ENCODE peak calls at places on chromosome X, in nine cellular contexts. One of them, this sample, is unnamed.

GRCh38 chrX:153766098-153766817 is 2.2 kb downstream of the PLXNB3 start:
- DNase-seq in substantia nigra: no peak
- DNase-seq in cardiac fibroblast: peak; percentile 59
- DNase-seq in RWPE1: peak; percentile 60
- DNase-seq in fibroblast of the conjunctiva: peak; percentile 31
- DNase-seq in foreskin keratinocyte: peak; percentile 40
- DNase-seq in B cell: peak; percentile 50
- DNase-seq in sigmoid colon: peak; percentile 77
- DNase-seq in breast epithelium: no peak
- DNase-seq in this sample: peak; percentile 38

GRCh38 chrX:119218198-119218597 is 17.9 kb upstream of the PGRMC1 start:
- DNase-seq in substantia nigra: no peak
- DNase-seq in cardiac fibroblast: peak; percentile 37
- DNase-seq in RWPE1: no peak
- DNase-seq in fibroblast of the conjunctiva: no peak
- DNase-seq in foreskin keratinocyte: no peak
- DNase-seq in B cell: no peak
- DNase-seq in sigmoid colon: no peak
- DNase-seq in breast epithelium: no peak
- DNase-seq in this sample: no peak

GRCh38 chrX:151478052-151478451 is 81.0 kb downstream of the VMA21 start:
- DNase-seq in substantia nigra: no peak
- DNase-seq in cardiac fibroblast: no peak
- DNase-seq in RWPE1: no peak
- DNase-seq in fibroblast of the conjunctiva: no peak
- DNase-seq in foreskin keratinocyte: no peak
- DNase-seq in B cell: no peak
- DNase-seq in sigmoid colon: peak; percentile 66
- DNase-seq in breast epithelium: no peak
- DNase-seq in this sample: no peak

GRCh38 chrX:12779534-12779933 is 11.7 kb upstream of the PRPS2 start:
- DNase-seq in substantia nigra: no peak
- DNase-seq in cardiac fibroblast: peak; percentile 8
- DNase-seq in RWPE1: no peak
- DNase-seq in fibroblast of the conjunctiva: no peak
- DNase-seq in foreskin keratinocyte: no peak
- DNase-seq in B cell: no peak
- DNase-seq in sigmoid colon: no peak
- DNase-seq in breast epithelium: no peak
- DNase-seq in this sample: no peak

GRCh38 chrX:65985922-65986588 is 53.8 kb downstream of the VSIG4 start:
- DNase-seq in substantia nigra: no peak
- DNase-seq in cardiac fibroblast: peak; percentile 70
- DNase-seq in RWPE1: peak; percentile 42
- DNase-seq in fibroblast of the conjunctiva: peak; percentile 33
- DNase-seq in foreskin keratinocyte: peak; percentile 34
- DNase-seq in B cell: peak; percentile 42
- DNase-seq in sigmoid colon: no peak
- DNase-seq in breast epithelium: no peak
- DNase-seq in this sample: no peak

GRCh38 chrX:135707880-135708279 is 5.6 kb upstream of the CT45A1 start:
- DNase-seq in substantia nigra: no peak
- DNase-seq in cardiac fibroblast: no peak
- DNase-seq in RWPE1: no peak
- DNase-seq in fibroblast of the conjunctiva: no peak
- DNase-seq in foreskin keratinocyte: no peak
- DNase-seq in B cell: no peak
- DNase-seq in sigmoid colon: no peak
- DNase-seq in breast epithelium: no peak
- DNase-seq in this sample: no peak

GRCh38 chrX:16788477-16788876 is 2.2 kb downstream of the TXLNG start:
- DNase-seq in substantia nigra: no peak
- DNase-seq in cardiac fibroblast: peak; percentile 48
- DNase-seq in RWPE1: no peak
- DNase-seq in fibroblast of the conjunctiva: no peak
- DNase-seq in foreskin keratinocyte: no peak
- DNase-seq in B cell: no peak
- DNase-seq in sigmoid colon: peak; percentile 80
- DNase-seq in breast epithelium: no peak
- DNase-seq in this sample: no peak

GRCh38 chrX:119870626-119871131 is 854 bp downstream of the RNF113A start:
- DNase-seq in substantia nigra: no peak
- DNase-seq in cardiac fibroblast: peak; percentile 21
- DNase-seq in RWPE1: no peak
- DNase-seq in fibroblast of the conjunctiva: no peak
- DNase-seq in foreskin keratinocyte: no peak
- DNase-seq in B cell: no peak
- DNase-seq in sigmoid colon: peak; percentile 52
- DNase-seq in breast epithelium: no peak
- DNase-seq in this sample: no peak

GRCh38 chrX:132216283-132216682 is 3.0 kb downstream of the RAP2C start:
- DNase-seq in substantia nigra: no peak
- DNase-seq in cardiac fibroblast: no peak
- DNase-seq in RWPE1: no peak
- DNase-seq in fibroblast of the conjunctiva: no peak
- DNase-seq in foreskin keratinocyte: no peak
- DNase-seq in B cell: no peak
- DNase-seq in sigmoid colon: no peak
- DNase-seq in breast epithelium: no peak
- DNase-seq in this sample: no peak

GRCh38 chrX:17595456-17596035 is 141.7 kb upstream of the SCML1 start:
- DNase-seq in substantia nigra: no peak
- DNase-seq in cardiac fibroblast: peak; percentile 60
- DNase-seq in RWPE1: peak; percentile 52
- DNase-seq in fibroblast of the conjunctiva: no peak
- DNase-seq in foreskin keratinocyte: peak; percentile 61
- DNase-seq in B cell: no peak
- DNase-seq in sigmoid colon: no peak
- DNase-seq in breast epithelium: no peak
- DNase-seq in this sample: no peak

GRCh38 chrX:13197961-13198761 is 121.7 kb downstream of the ATXN3L start:
- DNase-seq in substantia nigra: no peak
- DNase-seq in cardiac fibroblast: no peak
- DNase-seq in RWPE1: no peak
- DNase-seq in fibroblast of the conjunctiva: no peak
- DNase-seq in foreskin keratinocyte: no peak
- DNase-seq in B cell: no peak
- DNase-seq in sigmoid colon: no peak
- DNase-seq in breast epithelium: no peak
- DNase-seq in this sample: no peak

GRCh38 chrX:123339201-123339905 is 155.3 kb downstream of the GRIA3 start:
- DNase-seq in substantia nigra: no peak
- DNase-seq in cardiac fibroblast: peak; percentile 57
- DNase-seq in RWPE1: no peak
- DNase-seq in fibroblast of the conjunctiva: peak; percentile 16
- DNase-seq in foreskin keratinocyte: no peak
- DNase-seq in B cell: no peak
- DNase-seq in sigmoid colon: no peak
- DNase-seq in breast epithelium: no peak
- DNase-seq in this sample: no peak

GRCh38 chrX:107714196-107714811 is 61.3 kb downstream of the TSC22D3 start:
- DNase-seq in substantia nigra: no peak
- DNase-seq in cardiac fibroblast: peak; percentile 38
- DNase-seq in RWPE1: no peak
- DNase-seq in fibroblast of the conjunctiva: no peak
- DNase-seq in foreskin keratinocyte: no peak
- DNase-seq in B cell: peak; percentile 35
- DNase-seq in sigmoid colon: no peak
- DNase-seq in breast epithelium: no peak
- DNase-seq in this sample: no peak

GRCh38 chrX:23332101-23332887 is 2.4 kb upstream of the PTCHD1 start:
- DNase-seq in substantia nigra: peak; percentile 5
- DNase-seq in cardiac fibroblast: no peak
- DNase-seq in RWPE1: no peak
- DNase-seq in fibroblast of the conjunctiva: no peak
- DNase-seq in foreskin keratinocyte: no peak
- DNase-seq in B cell: no peak
- DNase-seq in sigmoid colon: no peak
- DNase-seq in breast epithelium: no peak
- DNase-seq in this sample: no peak

GRCh38 chrX:133600536-133600935 is 185.2 kb upstream of the GPC4 start:
- DNase-seq in substantia nigra: no peak
- DNase-seq in cardiac fibroblast: no peak
- DNase-seq in RWPE1: no peak
- DNase-seq in fibroblast of the conjunctiva: no peak
- DNase-seq in foreskin keratinocyte: no peak
- DNase-seq in B cell: no peak
- DNase-seq in sigmoid colon: no peak
- DNase-seq in breast epithelium: no peak
- DNase-seq in this sample: no peak

GRCh38 chrX:101260435-101260834 is 30.7 kb downstream of the TAF7L start:
- DNase-seq in substantia nigra: no peak
- DNase-seq in cardiac fibroblast: peak; percentile 25
- DNase-seq in RWPE1: peak; percentile 1
- DNase-seq in fibroblast of the conjunctiva: no peak
- DNase-seq in foreskin keratinocyte: no peak
- DNase-seq in B cell: no peak
- DNase-seq in sigmoid colon: no peak
- DNase-seq in breast epithelium: no peak
- DNase-seq in this sample: no peak

GRCh38 chrX:19814240-19814639 is 73.2 kb downstream of the SH3KBP1 start:
- DNase-seq in substantia nigra: peak; percentile 0
- DNase-seq in cardiac fibroblast: no peak
- DNase-seq in RWPE1: no peak
- DNase-seq in fibroblast of the conjunctiva: no peak
- DNase-seq in foreskin keratinocyte: no peak
- DNase-seq in B cell: no peak
- DNase-seq in sigmoid colon: no peak
- DNase-seq in breast epithelium: no peak
- DNase-seq in this sample: no peak

GRCh38 chrX:8845469-8845868 is 44.3 kb upstream of the FAM9A start:
- DNase-seq in substantia nigra: no peak
- DNase-seq in cardiac fibroblast: no peak
- DNase-seq in RWPE1: no peak
- DNase-seq in fibroblast of the conjunctiva: no peak
- DNase-seq in foreskin keratinocyte: no peak
- DNase-seq in B cell: no peak
- DNase-seq in sigmoid colon: no peak
- DNase-seq in breast epithelium: no peak
- DNase-seq in this sample: no peak

GRCh38 chrX:14864626-14865025 is 8.2 kb downstream of the FANCB start:
- DNase-seq in substantia nigra: no peak
- DNase-seq in cardiac fibroblast: peak; percentile 28
- DNase-seq in RWPE1: no peak
- DNase-seq in fibroblast of the conjunctiva: no peak
- DNase-seq in foreskin keratinocyte: no peak
- DNase-seq in B cell: no peak
- DNase-seq in sigmoid colon: no peak
- DNase-seq in breast epithelium: no peak
- DNase-seq in this sample: no peak

GRCh38 chrX:45771560-45772340 is 571.1 kb upstream of the DIPK2B start:
- DNase-seq in substantia nigra: no peak
- DNase-seq in cardiac fibroblast: peak; percentile 74
- DNase-seq in RWPE1: no peak
- DNase-seq in fibroblast of the conjunctiva: no peak
- DNase-seq in foreskin keratinocyte: no peak
- DNase-seq in B cell: peak; percentile 19
- DNase-seq in sigmoid colon: no peak
- DNase-seq in breast epithelium: no peak
- DNase-seq in this sample: no peak

GRCh38 chrX:154735695-154736393 is 15.0 kb downstream of the GAB3 start:
- DNase-seq in substantia nigra: no peak
- DNase-seq in cardiac fibroblast: peak; percentile 96
- DNase-seq in RWPE1: peak; percentile 50
- DNase-seq in fibroblast of the conjunctiva: peak; percentile 79
- DNase-seq in foreskin keratinocyte: peak; percentile 42
- DNase-seq in B cell: no peak
- DNase-seq in sigmoid colon: peak; percentile 84
- DNase-seq in breast epithelium: no peak
- DNase-seq in this sample: no peak